ENCODE peak calls at places on chromosomes 7 and 10, in nine cellular contexts. X is body of pancreas, W is transverse colon, H is tibial artery, Z is WERI-Rb-1, C is IMR-90, Y is mammary epithelial cell, T is small intestine, K is astrocyte. O is an unnamed sample.

GRCh38 chr7:112481833-112482669 is 1.3 kb downstream of the LSMEM1 start:
- DNase-seq in X (no peak), W (peak; percentile 29), H (peak; percentile 74), Z (no peak), C (peak; percentile 86), Y (peak; percentile 89), T (no peak), K (peak; percentile 92), O (no peak)

GRCh38 chr7:26279405-26279804 is 12.3 kb upstream of the SNX10 start:
- DNase-seq in X (no peak), W (no peak), H (no peak), Z (no peak), C (no peak), Y (no peak), T (no peak), K (no peak), O (peak; percentile 30)

GRCh38 chr10:21334891-21335696 is 190.4 kb downstream of the SKIDA1 start:
- DNase-seq in X (no peak), W (no peak), H (peak; percentile 67), Z (no peak), C (peak; percentile 90), Y (peak; percentile 89), T (no peak), K (peak; percentile 92), O (no peak)

GRCh38 chr7:7642081-7642480 is 1.5 kb downstream of the UMAD1 start:
- DNase-seq in X (peak; percentile 26), W (peak; percentile 69), H (no peak), Z (no peak), C (no peak), Y (no peak), T (peak; percentile 70), K (no peak), O (no peak)

GRCh38 chr7:98869374-98870070 is at the start of gene TMEM130:
- DNase-seq in X (no peak), W (no peak), H (no peak), Z (no peak), C (no peak), Y (no peak), T (no peak), K (no peak), O (no peak)

GRCh38 chr7:112204776-112205347 is 1.3 kb downstream of the DOCK4 start:
- DNase-seq in X (no peak), W (no peak), H (no peak), Z (no peak), C (no peak), Y (peak; percentile 33), T (peak; percentile 9), K (no peak), O (peak; percentile 5)

GRCh38 chr10:9097206-9097990 is 1042.9 kb downstream of the GATA3 start:
- DNase-seq in X (no peak), W (no peak), H (no peak), Z (no peak), C (no peak), Y (peak; percentile 20), T (no peak), K (peak; percentile 1), O (no peak)

GRCh38 chr7:36348256-36348655 is 41.4 kb upstream of the ANLN start:
- DNase-seq in X (no peak), W (no peak), H (no peak), Z (no peak), C (peak; percentile 59), Y (no peak), T (no peak), K (peak; percentile 35), O (no peak)

GRCh38 chr10:5971315-5971832 is 6.0 kb downstream of the IL15RA start:
- DNase-seq in X (peak; percentile 81), W (peak; percentile 74), H (no peak), Z (no peak), C (no peak), Y (no peak), T (peak; percentile 96), K (peak; percentile 83), O (no peak)

GRCh38 chr10:124213471-124213870 is 120.1 kb upstream of the CHST15 start:
- DNase-seq in X (no peak), W (no peak), H (no peak), Z (no peak), C (no peak), Y (peak; percentile 65), T (no peak), K (no peak), O (no peak)

GRCh38 chr7:131057015-131057518 is 270.6 kb upstream of the MKLN1 start:
- DNase-seq in X (no peak), W (no peak), H (no peak), Z (no peak), C (peak; percentile 86), Y (peak; percentile 45), T (peak; percentile 63), K (peak; percentile 92), O (no peak)

GRCh38 chr10:101233863-101234262 is 4.6 kb upstream of the LBX1 start:
- DNase-seq in X (no peak), W (no peak), H (no peak), Z (no peak), C (no peak), Y (no peak), T (no peak), K (no peak), O (no peak)

GRCh38 chr10:101230185-101230917 is 1.1 kb upstream of the LBX1 start:
- DNase-seq in X (no peak), W (no peak), H (no peak), Z (peak; percentile 58), C (no peak), Y (no peak), T (no peak), K (no peak), O (no peak)

GRCh38 chr10:101231092-101231491 is 1.8 kb upstream of the LBX1 start:
- DNase-seq in X (no peak), W (no peak), H (no peak), Z (no peak), C (no peak), Y (no peak), T (no peak), K (no peak), O (no peak)

GRCh38 chr10:101233443-101233842 is 4.2 kb upstream of the LBX1 start:
- DNase-seq in X (no peak), W (no peak), H (no peak), Z (no peak), C (no peak), Y (no peak), T (no peak), K (no peak), O (no peak)

DNA sequence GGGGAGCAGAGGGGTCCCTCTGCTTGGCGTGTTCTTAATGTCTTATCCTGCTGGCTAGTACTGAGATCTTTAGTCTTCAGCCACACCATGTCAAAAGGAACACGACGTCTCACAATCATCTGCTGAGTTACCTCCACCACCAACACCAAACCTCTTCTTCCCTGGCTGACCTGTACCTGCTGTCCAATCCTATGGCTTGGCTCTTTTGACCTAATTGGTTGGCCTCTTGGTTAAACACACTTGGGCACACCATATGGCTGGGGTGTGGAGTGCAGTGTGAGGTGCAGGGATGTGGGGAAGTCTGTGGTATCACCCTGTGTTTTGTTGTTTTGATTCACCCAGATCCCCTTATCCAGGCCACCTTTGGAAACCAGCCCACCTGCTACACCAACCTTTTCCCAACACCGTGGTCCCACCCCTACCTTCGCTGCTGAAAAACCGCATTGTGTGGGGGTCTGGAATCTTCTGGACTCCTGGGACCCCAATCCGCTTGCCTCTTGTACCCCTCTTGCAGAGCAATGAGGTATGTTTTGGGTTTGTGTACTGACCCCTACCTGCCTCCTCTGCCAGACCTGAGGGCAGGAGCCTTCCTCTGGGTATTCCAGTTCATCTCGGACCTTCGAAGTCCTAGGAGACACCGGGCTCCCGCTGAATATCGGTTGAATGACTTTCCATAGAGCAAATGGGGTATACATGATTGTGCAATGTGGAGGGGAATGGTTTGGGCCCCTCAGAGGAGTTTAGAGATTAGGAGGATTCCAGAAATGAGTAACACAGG is 2.8 kb upstream of the LBX1 start:
- DNase-seq in X (no peak), W (no peak), H (no peak), Z (no peak), C (no peak), Y (no peak), T (no peak), K (no peak), O (no peak)
- H3K27me3 ChIP-seq in X (no peaks in the 10 kb centered on the region), W (peaks cover 100% of the 10 kb centered on the region), H (peaks cover 8% of the 10 kb centered on the region), Z (no peaks in the 10 kb centered on the region), C (peaks cover 96% of the 10 kb centered on the region), Y (peaks cover 63% of the 10 kb centered on the region), T (peaks cover 29% of the 10 kb centered on the region), K (peaks cover 93% of the 10 kb centered on the region), O (peaks cover 89% of the 10 kb centered on the region)

DNA sequence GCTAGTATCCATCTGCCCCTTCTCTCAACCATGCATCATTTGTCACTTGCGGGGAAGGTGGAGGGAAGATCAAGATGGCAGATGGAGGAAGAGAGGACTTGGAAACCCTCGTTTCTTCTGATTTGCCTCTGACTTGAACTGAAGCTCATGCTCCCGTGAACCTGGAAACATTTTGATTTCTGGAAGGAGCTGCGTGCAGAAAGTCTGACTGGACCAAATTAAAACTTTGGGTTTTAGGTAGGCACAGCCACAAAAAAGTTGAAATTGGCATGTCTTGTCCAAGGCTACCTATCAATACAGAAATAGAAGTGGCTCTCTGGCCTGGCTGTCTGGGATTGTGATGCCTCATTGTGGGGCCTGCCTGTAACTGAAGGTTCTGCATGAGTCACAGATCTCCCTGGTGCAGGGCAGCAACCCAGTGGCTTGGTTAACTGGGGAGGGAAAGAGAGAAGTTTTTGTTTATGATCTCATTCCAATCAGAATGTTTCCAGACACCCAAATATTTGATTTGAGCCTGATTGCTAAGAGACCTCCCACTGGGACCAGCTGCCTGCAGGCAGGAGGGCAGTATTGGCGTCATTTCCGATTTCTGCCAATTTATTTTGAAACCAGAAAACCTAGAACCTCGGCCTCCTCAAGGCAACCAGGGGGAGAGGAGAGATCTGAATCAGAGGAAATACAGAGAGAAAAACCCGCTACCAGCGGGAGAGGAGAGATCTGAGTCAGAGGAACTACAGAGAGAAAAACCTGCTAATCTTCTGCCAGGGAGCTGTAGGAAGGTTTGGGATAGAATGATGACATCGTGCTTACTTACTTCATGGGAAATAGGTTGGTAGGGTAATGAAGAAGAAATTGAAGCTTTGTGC is 363.6 kb downstream of the ANKRD30A start:
- DNase-seq in X (no peak), W (no peak), H (no peak), Z (peak; percentile 15), C (no peak), Y (peak; percentile 94), T (no peak), K (no peak), O (no peak)
- H3K9me3 ChIP-seq in X (no peaks in the 10 kb centered on the region), W (no peaks in the 10 kb centered on the region), H (no peaks in the 10 kb centered on the region), Z (no peaks in the 10 kb centered on the region), C (peaks cover 15% of the 10 kb centered on the region), Y (peaks cover 8% of the 10 kb centered on the region), T (no peaks in the 10 kb centered on the region), K (no peaks in the 10 kb centered on the region), O (no peaks in the 10 kb centered on the region)

GRCh38 chr7:15684834-15685233 is 1.6 kb downstream of the MEOX2 start:
- DNase-seq in X (no peak), W (no peak), H (peak; percentile 54), Z (no peak), C (no peak), Y (no peak), T (no peak), K (no peak), O (no peak)
- H3K27me3 ChIP-seq in X (no peaks in the 10 kb centered on the region), W (peaks cover 83% of the 10 kb centered on the region), H (no peaks in the 10 kb centered on the region), Z (peaks cover 24% of the 10 kb centered on the region), C (peaks cover 46% of the 10 kb centered on the region), Y (peaks cover 25% of the 10 kb centered on the region), T (peaks cover 9% of the 10 kb centered on the region), K (peaks cover 62% of the 10 kb centered on the region), O (no peaks in the 10 kb centered on the region)

DNA sequence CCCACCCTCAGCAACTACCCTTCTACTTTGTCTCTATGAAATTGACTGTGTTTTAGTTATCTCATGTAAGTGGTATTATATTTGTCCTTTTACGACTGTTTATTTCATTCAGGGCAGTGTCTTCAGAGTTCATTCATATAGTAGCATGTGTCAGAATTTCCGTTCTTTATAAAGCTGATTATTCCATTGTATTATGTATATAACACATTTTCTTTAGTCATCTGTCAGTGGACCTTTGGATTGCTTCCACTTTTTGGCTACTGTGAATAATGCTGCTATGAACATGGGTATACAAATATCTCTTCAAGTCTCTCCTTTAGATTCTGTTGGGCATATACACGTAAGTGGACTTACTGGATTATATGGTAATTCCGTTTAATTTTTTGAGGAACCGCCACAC is 14.5 kb downstream of the SLF2 start:
- DNase-seq in X (no peak), W (no peak), H (no peak), Z (no peak), C (no peak), Y (no peak), T (no peak), K (no peak), O (no peak)
- H3K9me3 ChIP-seq in X (no peaks in the 10 kb centered on the region), W (no peaks in the 10 kb centered on the region), H (no peaks in the 10 kb centered on the region), Z (no peaks in the 10 kb centered on the region), C (no peaks in the 10 kb centered on the region), Y (no peaks in the 10 kb centered on the region), T (no peaks in the 10 kb centered on the region), K (no peaks in the 10 kb centered on the region), O (no peaks in the 10 kb centered on the region)